ENCODE peak calls at places on chromosomes 13 and 19, in five cellular contexts. One of them, this sample, is unnamed.

GRCh38 chr13:19150712-19151228 is 30.9 kb downstream of the TUBA3C start:
- DNase-seq in BE2C: no peak
- DNase-seq in lung microvascular endothelial cell: no peak
- DNase-seq in activated CD4-positive, alpha-beta memory T cell treated with anti-CD3 and anti-CD28 coated beads for 36 hours: no peak
- DNase-seq in brain microvascular endothelial cell: no peak
- DNase-seq in this sample: no peak

GRCh38 chr13:51618626-51619025 is 34.4 kb downstream of the WDFY2 start:
- DNase-seq in brain microvascular endothelial cell: no peak
- DNase-seq in BE2C: no peak
- DNase-seq in lung microvascular endothelial cell: no peak
- DNase-seq in activated CD4-positive, alpha-beta memory T cell treated with anti-CD3 and anti-CD28 coated beads for 36 hours: no peak
- DNase-seq in this sample: no peak

GRCh38 chr19:16001481-16002312 is 52.9 kb downstream of the OR10H4 start:
- DNase-seq in lung microvascular endothelial cell: peak; percentile 54
- DNase-seq in activated CD4-positive, alpha-beta memory T cell treated with anti-CD3 and anti-CD28 coated beads for 36 hours: peak; percentile 61
- DNase-seq in BE2C: no peak
- DNase-seq in brain microvascular endothelial cell: peak; percentile 54
- DNase-seq in this sample: peak; percentile 6

GRCh38 chr13:100675660-100676129 is 1.1 kb upstream of the TMTC4 start:
- DNase-seq in brain microvascular endothelial cell: no peak
- DNase-seq in lung microvascular endothelial cell: peak; percentile 11
- DNase-seq in BE2C: no peak
- DNase-seq in activated CD4-positive, alpha-beta memory T cell treated with anti-CD3 and anti-CD28 coated beads for 36 hours: no peak
- DNase-seq in this sample: peak; percentile 19

GRCh38 chr19:2385053-2385721 is 25.1 kb downstream of the TMPRSS9 start:
- DNase-seq in BE2C: peak; percentile 80
- DNase-seq in brain microvascular endothelial cell: peak; percentile 59
- DNase-seq in activated CD4-positive, alpha-beta memory T cell treated with anti-CD3 and anti-CD28 coated beads for 36 hours: peak; percentile 21
- DNase-seq in lung microvascular endothelial cell: peak; percentile 56
- DNase-seq in this sample: no peak

GRCh38 chr19:35204799-35205732 is 23.5 kb downstream of the FAM187B start:
- DNase-seq in BE2C: no peak
- DNase-seq in lung microvascular endothelial cell: no peak
- DNase-seq in activated CD4-positive, alpha-beta memory T cell treated with anti-CD3 and anti-CD28 coated beads for 36 hours: peak; percentile 56
- DNase-seq in brain microvascular endothelial cell: no peak
- DNase-seq in this sample: no peak

GRCh38 chr13:45454204-45454603 is 10.5 kb upstream of the COG3 start:
- DNase-seq in activated CD4-positive, alpha-beta memory T cell treated with anti-CD3 and anti-CD28 coated beads for 36 hours: no peak
- DNase-seq in brain microvascular endothelial cell: no peak
- DNase-seq in lung microvascular endothelial cell: no peak
- DNase-seq in BE2C: no peak
- DNase-seq in this sample: no peak

GRCh38 chr19:46716672-46717033 is 261 bp downstream of the PRKD2 start:
- DNase-seq in BE2C: no peak
- DNase-seq in activated CD4-positive, alpha-beta memory T cell treated with anti-CD3 and anti-CD28 coated beads for 36 hours: no peak
- DNase-seq in brain microvascular endothelial cell: no peak
- DNase-seq in lung microvascular endothelial cell: no peak
- DNase-seq in this sample: no peak

GRCh38 chr13:105428816-105429215 is 1106.6 kb downstream of the EFNB2 start:
- DNase-seq in BE2C: no peak
- DNase-seq in activated CD4-positive, alpha-beta memory T cell treated with anti-CD3 and anti-CD28 coated beads for 36 hours: no peak
- DNase-seq in brain microvascular endothelial cell: no peak
- DNase-seq in lung microvascular endothelial cell: no peak
- DNase-seq in this sample: no peak

GRCh38 chr19:35073941-35074340 is 32.4 kb downstream of the HPN start:
- DNase-seq in BE2C: no peak
- DNase-seq in brain microvascular endothelial cell: no peak
- DNase-seq in activated CD4-positive, alpha-beta memory T cell treated with anti-CD3 and anti-CD28 coated beads for 36 hours: no peak
- DNase-seq in lung microvascular endothelial cell: no peak
- DNase-seq in this sample: no peak

GRCh38 chr19:40217921-40218890 is at the start of gene TTC9B:
- DNase-seq in brain microvascular endothelial cell: no peak
- DNase-seq in activated CD4-positive, alpha-beta memory T cell treated with anti-CD3 and anti-CD28 coated beads for 36 hours: peak; percentile 59
- DNase-seq in BE2C: peak; percentile 44
- DNase-seq in lung microvascular endothelial cell: peak; percentile 41
- DNase-seq in this sample: peak; percentile 48

GRCh38 chr13:104625196-104625595 is 1559.0 kb upstream of the SLC10A2 start:
- DNase-seq in activated CD4-positive, alpha-beta memory T cell treated with anti-CD3 and anti-CD28 coated beads for 36 hours: no peak
- DNase-seq in BE2C: no peak
- DNase-seq in brain microvascular endothelial cell: no peak
- DNase-seq in lung microvascular endothelial cell: no peak
- DNase-seq in this sample: no peak

GRCh38 chr13:61778531-61778930 is 362.9 kb upstream of the PCDH20 start:
- DNase-seq in lung microvascular endothelial cell: no peak
- DNase-seq in BE2C: no peak
- DNase-seq in brain microvascular endothelial cell: no peak
- DNase-seq in activated CD4-positive, alpha-beta memory T cell treated with anti-CD3 and anti-CD28 coated beads for 36 hours: no peak
- DNase-seq in this sample: no peak

GRCh38 chr19:4200940-4201542 is 18.6 kb downstream of the ANKRD24 start:
- DNase-seq in activated CD4-positive, alpha-beta memory T cell treated with anti-CD3 and anti-CD28 coated beads for 36 hours: no peak
- DNase-seq in BE2C: no peak
- DNase-seq in lung microvascular endothelial cell: no peak
- DNase-seq in brain microvascular endothelial cell: no peak
- DNase-seq in this sample: no peak

GRCh38 chr13:62933809-62934208 is 1518.2 kb upstream of the PCDH20 start:
- DNase-seq in lung microvascular endothelial cell: no peak
- DNase-seq in activated CD4-positive, alpha-beta memory T cell treated with anti-CD3 and anti-CD28 coated beads for 36 hours: no peak
- DNase-seq in brain microvascular endothelial cell: no peak
- DNase-seq in BE2C: no peak
- DNase-seq in this sample: no peak

GRCh38 chr13:37621811-37622361 is 23.3 kb upstream of the POSTN start:
- DNase-seq in brain microvascular endothelial cell: no peak
- DNase-seq in activated CD4-positive, alpha-beta memory T cell treated with anti-CD3 and anti-CD28 coated beads for 36 hours: no peak
- DNase-seq in BE2C: no peak
- DNase-seq in lung microvascular endothelial cell: no peak
- DNase-seq in this sample: no peak

GRCh38 chr13:113091211-113091771 is 14.3 kb upstream of the F7 start:
- DNase-seq in activated CD4-positive, alpha-beta memory T cell treated with anti-CD3 and anti-CD28 coated beads for 36 hours: no peak
- DNase-seq in brain microvascular endothelial cell: no peak
- DNase-seq in lung microvascular endothelial cell: no peak
- DNase-seq in BE2C: peak; percentile 6
- DNase-seq in this sample: no peak

GRCh38 chr19:46783670-46784069 is 4.7 kb downstream of the SLC1A5 start:
- DNase-seq in BE2C: no peak
- DNase-seq in brain microvascular endothelial cell: no peak
- DNase-seq in activated CD4-positive, alpha-beta memory T cell treated with anti-CD3 and anti-CD28 coated beads for 36 hours: no peak
- DNase-seq in lung microvascular endothelial cell: peak; percentile 20
- DNase-seq in this sample: no peak

GRCh38 chr13:111505175-111505777 is 184.8 kb downstream of the TEX29 start:
- DNase-seq in activated CD4-positive, alpha-beta memory T cell treated with anti-CD3 and anti-CD28 coated beads for 36 hours: no peak
- DNase-seq in lung microvascular endothelial cell: no peak
- DNase-seq in brain microvascular endothelial cell: no peak
- DNase-seq in BE2C: no peak
- DNase-seq in this sample: no peak

GRCh38 chr13:32086791-32087441 is 55.3 kb downstream of the FRY start:
- DNase-seq in lung microvascular endothelial cell: no peak
- DNase-seq in BE2C: no peak
- DNase-seq in brain microvascular endothelial cell: no peak
- DNase-seq in activated CD4-positive, alpha-beta memory T cell treated with anti-CD3 and anti-CD28 coated beads for 36 hours: no peak
- DNase-seq in this sample: no peak

GRCh38 chr13:111093136-111093535 is 22.0 kb upstream of the ARHGEF7 start:
- DNase-seq in BE2C: no peak
- DNase-seq in activated CD4-positive, alpha-beta memory T cell treated with anti-CD3 and anti-CD28 coated beads for 36 hours: no peak
- DNase-seq in brain microvascular endothelial cell: no peak
- DNase-seq in lung microvascular endothelial cell: no peak
- DNase-seq in this sample: no peak

GRCh38 chr13:102774210-102774560 is 599 bp upstream of the TEX30 start:
- DNase-seq in BE2C: no peak
- DNase-seq in activated CD4-positive, alpha-beta memory T cell treated with anti-CD3 and anti-CD28 coated beads for 36 hours: no peak
- DNase-seq in brain microvascular endothelial cell: no peak
- DNase-seq in lung microvascular endothelial cell: no peak
- DNase-seq in this sample: no peak

GRCh38 chr13:57629391-57629804 is 2.1 kb upstream of the PCDH17 start:
- DNase-seq in brain microvascular endothelial cell: no peak
- DNase-seq in BE2C: peak; percentile 30
- DNase-seq in lung microvascular endothelial cell: peak; percentile 35
- DNase-seq in activated CD4-positive, alpha-beta memory T cell treated with anti-CD3 and anti-CD28 coated beads for 36 hours: no peak
- DNase-seq in this sample: no peak

GRCh38 chr13:91126806-91127205 is 220.7 kb upstream of the MIR17HG start:
- DNase-seq in BE2C: no peak
- DNase-seq in lung microvascular endothelial cell: no peak
- DNase-seq in activated CD4-positive, alpha-beta memory T cell treated with anti-CD3 and anti-CD28 coated beads for 36 hours: no peak
- DNase-seq in brain microvascular endothelial cell: peak; percentile 28
- DNase-seq in this sample: no peak

GRCh38 chr19:57583521-57584416 is at the start of gene ZIK1:
- DNase-seq in lung microvascular endothelial cell: peak; percentile 84
- DNase-seq in activated CD4-positive, alpha-beta memory T cell treated with anti-CD3 and anti-CD28 coated beads for 36 hours: peak; percentile 91
- DNase-seq in BE2C: peak; percentile 93
- DNase-seq in brain microvascular endothelial cell: peak; percentile 91
- DNase-seq in this sample: peak; percentile 91

GRCh38 chr13:99415851-99416331 is 85.4 kb upstream of the TM9SF2 start:
- DNase-seq in brain microvascular endothelial cell: no peak
- DNase-seq in activated CD4-positive, alpha-beta memory T cell treated with anti-CD3 and anti-CD28 coated beads for 36 hours: peak; percentile 27
- DNase-seq in lung microvascular endothelial cell: no peak
- DNase-seq in BE2C: no peak
- DNase-seq in this sample: no peak

GRCh38 chr13:99617474-99618255 is 116.4 kb downstream of the TM9SF2 start:
- DNase-seq in BE2C: peak; percentile 33
- DNase-seq in lung microvascular endothelial cell: peak; percentile 61
- DNase-seq in brain microvascular endothelial cell: peak; percentile 27
- DNase-seq in activated CD4-positive, alpha-beta memory T cell treated with anti-CD3 and anti-CD28 coated beads for 36 hours: peak; percentile 54
- DNase-seq in this sample: peak; percentile 6

GRCh38 chr13:98990701-98991100 is 12.8 kb upstream of the DOCK9 start:
- DNase-seq in brain microvascular endothelial cell: no peak
- DNase-seq in lung microvascular endothelial cell: no peak
- DNase-seq in activated CD4-positive, alpha-beta memory T cell treated with anti-CD3 and anti-CD28 coated beads for 36 hours: no peak
- DNase-seq in BE2C: no peak
- DNase-seq in this sample: no peak

GRCh38 chr19:48746738-48747575 is at the start of gene IZUMO1:
- DNase-seq in brain microvascular endothelial cell: peak; percentile 94
- DNase-seq in lung microvascular endothelial cell: peak; percentile 94
- DNase-seq in BE2C: peak; percentile 91
- DNase-seq in activated CD4-positive, alpha-beta memory T cell treated with anti-CD3 and anti-CD28 coated beads for 36 hours: peak; percentile 72
- DNase-seq in this sample: no peak

GRCh38 chr19:32388393-32388724 is 17.2 kb upstream of the DPY19L3 start:
- DNase-seq in BE2C: no peak
- DNase-seq in activated CD4-positive, alpha-beta memory T cell treated with anti-CD3 and anti-CD28 coated beads for 36 hours: no peak
- DNase-seq in brain microvascular endothelial cell: no peak
- DNase-seq in lung microvascular endothelial cell: no peak
- DNase-seq in this sample: no peak

GRCh38 chr19:30374791-30375650 is 2.8 kb downstream of the ZNF536 start:
- DNase-seq in brain microvascular endothelial cell: no peak
- DNase-seq in lung microvascular endothelial cell: no peak
- DNase-seq in BE2C: peak; percentile 50
- DNase-seq in activated CD4-positive, alpha-beta memory T cell treated with anti-CD3 and anti-CD28 coated beads for 36 hours: no peak
- DNase-seq in this sample: no peak

GRCh38 chr19:15850385-15850784 is 34.9 kb upstream of the OR10H1 start:
- DNase-seq in BE2C: no peak
- DNase-seq in activated CD4-positive, alpha-beta memory T cell treated with anti-CD3 and anti-CD28 coated beads for 36 hours: no peak
- DNase-seq in lung microvascular endothelial cell: no peak
- DNase-seq in brain microvascular endothelial cell: no peak
- DNase-seq in this sample: no peak

GRCh38 chr13:75704942-75705320 is 68.8 kb downstream of the LMO7 start:
- DNase-seq in brain microvascular endothelial cell: no peak
- DNase-seq in activated CD4-positive, alpha-beta memory T cell treated with anti-CD3 and anti-CD28 coated beads for 36 hours: no peak
- DNase-seq in BE2C: no peak
- DNase-seq in lung microvascular endothelial cell: no peak
- DNase-seq in this sample: no peak

GRCh38 chr13:104416973-104417372 is 1350.8 kb upstream of the SLC10A2 start:
- DNase-seq in lung microvascular endothelial cell: no peak
- DNase-seq in brain microvascular endothelial cell: no peak
- DNase-seq in BE2C: no peak
- DNase-seq in activated CD4-positive, alpha-beta memory T cell treated with anti-CD3 and anti-CD28 coated beads for 36 hours: no peak
- DNase-seq in this sample: no peak

GRCh38 chr19:50333737-50334617 is 4.8 kb upstream of the KCNC3 start:
- DNase-seq in activated CD4-positive, alpha-beta memory T cell treated with anti-CD3 and anti-CD28 coated beads for 36 hours: peak; percentile 87
- DNase-seq in brain microvascular endothelial cell: no peak
- DNase-seq in lung microvascular endothelial cell: no peak
- DNase-seq in BE2C: peak; percentile 81
- DNase-seq in this sample: peak; percentile 66

GRCh38 chr13:112722433-112723250 is 32.8 kb downstream of the ATP11A start:
- DNase-seq in activated CD4-positive, alpha-beta memory T cell treated with anti-CD3 and anti-CD28 coated beads for 36 hours: no peak
- DNase-seq in brain microvascular endothelial cell: peak; percentile 76
- DNase-seq in lung microvascular endothelial cell: peak; percentile 35
- DNase-seq in BE2C: no peak
- DNase-seq in this sample: no peak

GRCh38 chr19:49428547-49429451 is 3.6 kb downstream of the GFY start:
- DNase-seq in BE2C: no peak
- DNase-seq in activated CD4-positive, alpha-beta memory T cell treated with anti-CD3 and anti-CD28 coated beads for 36 hours: no peak
- DNase-seq in brain microvascular endothelial cell: no peak
- DNase-seq in lung microvascular endothelial cell: no peak
- DNase-seq in this sample: no peak

GRCh38 chr19:31141301-31141700 is 207.9 kb downstream of the TSHZ3 start:
- DNase-seq in BE2C: no peak
- DNase-seq in brain microvascular endothelial cell: no peak
- DNase-seq in lung microvascular endothelial cell: no peak
- DNase-seq in activated CD4-positive, alpha-beta memory T cell treated with anti-CD3 and anti-CD28 coated beads for 36 hours: no peak
- DNase-seq in this sample: no peak

GRCh38 chr19:38172001-38172400 is 52.0 kb downstream of the DPF1 start:
- DNase-seq in BE2C: no peak
- DNase-seq in lung microvascular endothelial cell: no peak
- DNase-seq in activated CD4-positive, alpha-beta memory T cell treated with anti-CD3 and anti-CD28 coated beads for 36 hours: no peak
- DNase-seq in brain microvascular endothelial cell: no peak
- DNase-seq in this sample: no peak

GRCh38 chr19:48539503-48540096 is 12.4 kb upstream of the SULT2B1 start:
- DNase-seq in brain microvascular endothelial cell: peak; percentile 85
- DNase-seq in BE2C: peak; percentile 83
- DNase-seq in activated CD4-positive, alpha-beta memory T cell treated with anti-CD3 and anti-CD28 coated beads for 36 hours: no peak
- DNase-seq in lung microvascular endothelial cell: peak; percentile 84
- DNase-seq in this sample: no peak

This sample was measured in T-cell.